ENCODE peak calls at places on chromosomes 11 and 22, in seven cellular contexts. V is NCI-H774, E is Right ventricle myocardium superior, W is cardiac muscle cell, H is activated T-helper 1 cell treated with Interleukin-2 at 50 U/mL for 16 hours, T is neuronal stem cell, N is EL. O is an unnamed sample.

GRCh38 chr11:71327156-71328085 is 75.0 kb upstream of the SHANK2 start:
- DNase-seq in V (no peak), E (no peak), W (no peak), H (no peak), T (no peak), N (no peak), O (no peak)

GRCh38 chr11:46001427-46002049 is 79.1 kb downstream of the LARGE2 start:
- DNase-seq in V (no peak), E (no peak), W (no peak), H (no peak), T (peak), N (peak), O (peak)

GRCh38 chr11:115081972-115082371 is 403.6 kb downstream of the NXPE2 start:
- DNase-seq in V (peak), E (no peak), W (no peak), H (no peak), T (no peak), N (no peak), O (no peak)

GRCh38 chr11:67345949-67346819 is 7.2 kb downstream of the POLD4 start:
- DNase-seq in V (peak), E (no peak), W (peak), H (no peak), T (no peak), N (peak), O (peak)

GRCh38 chr11:67195971-67196418 is 70.3 kb upstream of the GRK2 start:
- DNase-seq in V (no peak), E (no peak), W (no peak), H (no peak), T (no peak), N (peak), O (no peak)

GRCh38 chr11:64667154-64667745 is 55.7 kb downstream of the NRXN2 start:
- DNase-seq in V (no peak), E (no peak), W (no peak), H (no peak), T (no peak), N (no peak), O (no peak)

GRCh38 chr22:50186789-50187523 is 1.2 kb downstream of the TRABD start:
- DNase-seq in V (no peak), E (peak), W (peak), H (no peak), T (no peak), N (no peak), O (no peak)

GRCh38 chr11:17275376-17276235 is 933 bp upstream of the NUCB2 start:
- DNase-seq in V (no peak), E (no peak), W (no peak), H (no peak), T (no peak), N (peak), O (no peak)

GRCh38 chr11:60318726-60319125 is 8.3 kb upstream of the MS4A6E start:
- DNase-seq in V (no peak), E (no peak), W (no peak), H (no peak), T (no peak), N (no peak), O (no peak)

GRCh38 chr11:69854719-69855118 is 35.5 kb upstream of the FGF3 start:
- DNase-seq in V (no peak), E (no peak), W (no peak), H (no peak), T (no peak), N (peak), O (no peak)

GRCh38 chr11:34274712-34275398 is 83.0 kb downstream of the ABTB2 start:
- DNase-seq in V (no peak), E (peak), W (no peak), H (no peak), T (no peak), N (peak), O (no peak)

GRCh38 chr11:43515090-43515489 is 156.4 kb downstream of the TTC17 start:
- DNase-seq in V (no peak), E (no peak), W (peak), H (no peak), T (no peak), N (no peak), O (no peak)

GRCh38 chr22:28736296-28737155 is 5.1 kb downstream of the CHEK2 start:
- DNase-seq in V (no peak), E (no peak), W (no peak), H (no peak), T (no peak), N (no peak), O (no peak)

GRCh38 chr11:7596975-7597391 is 76.3 kb downstream of the CYB5R2 start:
- DNase-seq in V (no peak), E (no peak), W (no peak), H (no peak), T (no peak), N (no peak), O (no peak)

GRCh38 chr11:48122246-48122645 is 94.4 kb upstream of the OR4B1 start:
- DNase-seq in V (no peak), E (no peak), W (no peak), H (no peak), T (no peak), N (no peak), O (no peak)

GRCh38 chr22:50485221-50486131 is 1.2 kb upstream of the MIOX start:
- DNase-seq in V (no peak), E (no peak), W (no peak), H (no peak), T (no peak), N (peak), O (no peak)

GRCh38 chr11:65584723-65585171 is 8.9 kb downstream of the EHBP1L1 start:
- DNase-seq in V (no peak), E (no peak), W (no peak), H (no peak), T (no peak), N (no peak), O (no peak)

GRCh38 chr22:23137905-23138520 is 3.8 kb downstream of the RSPH14 start:
- DNase-seq in V (no peak), E (peak), W (no peak), H (peak), T (no peak), N (peak), O (no peak)

GRCh38 chr22:37739000-37739399 is 42.2 kb downstream of the TRIOBP start:
- DNase-seq in V (no peak), E (peak), W (no peak), H (no peak), T (no peak), N (peak), O (no peak)

GRCh38 chr11:73249304-73249703 is 22.8 kb upstream of the P2RY6 start:
- DNase-seq in V (no peak), E (no peak), W (no peak), H (no peak), T (no peak), N (no peak), O (no peak)

GRCh38 chr11:119907934-119908760 is 179.1 kb upstream of the NECTIN1 start:
- DNase-seq in V (no peak), E (no peak), W (no peak), H (no peak), T (no peak), N (no peak), O (no peak)

GRCh38 chr11:102640946-102641345 is 15.8 kb upstream of the MMP20 start:
- DNase-seq in V (no peak), E (no peak), W (no peak), H (no peak), T (peak), N (no peak), O (no peak)

GRCh38 chr22:16949561-16949960 is 58.5 kb downstream of the GAB4 start:
- DNase-seq in V (no peak), E (no peak), W (no peak), H (no peak), T (no peak), N (no peak), O (no peak)

GRCh38 chr11:61480936-61481335 is 27.6 kb upstream of the LRRC10B start:
- DNase-seq in V (peak), E (no peak), W (peak), H (no peak), T (peak), N (no peak), O (no peak)

GRCh38 chr11:660281-660680 is 23.2 kb downstream of the DRD4 start:
- DNase-seq in V (no peak), E (no peak), W (no peak), H (no peak), T (no peak), N (no peak), O (no peak)

GRCh38 chr22:38921126-38921525 is 36.3 kb upstream of the APOBEC3A start:
- DNase-seq in V (peak), E (peak), W (no peak), H (no peak), T (no peak), N (no peak), O (no peak)

GRCh38 chr11:126322996-126323395 is 19.1 kb downstream of the DCPS start:
- DNase-seq in V (no peak), E (no peak), W (no peak), H (no peak), T (no peak), N (no peak), O (no peak)

GRCh38 chr11:133082851-133083488 is 449.3 kb downstream of the OPCML start:
- DNase-seq in V (peak), E (peak), W (peak), H (no peak), T (peak), N (peak), O (peak)